ENCODE peak calls at places on chromosome 4, in eight cellular contexts. M is MV-4-11; A is endothelial cell of umbilical vein; C is cerebellum; V is CD4-positive, alpha-beta T cell; S is NCI-H446; J is psoas muscle; L is NCI-H1417. N is an unnamed sample.

GRCh38 chr4:151000747-151001429 is 14.2 kb downstream of the LRBA start:
- DNase-seq in A (no peak), V (no peak), S (no peak), C (no peak), M (no peak), J (no peak), L (no peak), N (no peak)

GRCh38 chr4:13704020-13704419 is 76.5 kb upstream of the BOD1L1 start:
- DNase-seq in M (peak; percentile 90), A (no peak), V (no peak), L (no peak), J (no peak), C (no peak), S (no peak), N (no peak)

GRCh38 chr4:19623866-19624265 is 627.8 kb upstream of the SLIT2 start:
- DNase-seq in V (no peak), M (no peak), S (no peak), A (peak; percentile 3), J (no peak), C (no peak), L (no peak), N (no peak)

GRCh38 chr4:41360214-41360910 is 103.6 kb downstream of the UCHL1 start:
- DNase-seq in A (peak; percentile 70), J (peak; percentile 86), L (peak; percentile 89), C (peak; percentile 71), M (no peak), V (no peak), S (peak; percentile 67), N (peak; percentile 85)

GRCh38 chr4:123945301-123945700 is 548.7 kb downstream of the SPRY1 start:
- DNase-seq in J (no peak), V (no peak), L (no peak), S (no peak), C (no peak), M (no peak), A (no peak), N (no peak)

GRCh38 chr4:107034982-107035710 is 967 bp downstream of the DKK2 start:
- DNase-seq in J (peak; percentile 26), A (peak; percentile 28), C (peak; percentile 18), V (no peak), S (no peak), M (no peak), L (peak; percentile 4), N (no peak)

GRCh38 chr4:134298313-134298712 is 96.7 kb upstream of the PABPC4L start:
- DNase-seq in V (no peak), J (no peak), M (no peak), S (no peak), L (no peak), C (no peak), A (no peak), N (no peak)

GRCh38 chr4:169307581-169307980 is 36.8 kb upstream of the SH3RF1 start:
- DNase-seq in C (no peak), V (no peak), J (no peak), S (no peak), A (no peak), L (peak; percentile 31), M (no peak), N (no peak)

GRCh38 chr4:1150875-1151274 is 21.5 kb downstream of the SPON2 start:
- DNase-seq in S (no peak), A (no peak), V (no peak), J (no peak), M (no peak), L (no peak), C (no peak), N (no peak)

GRCh38 chr4:106914223-106914622 is 121.9 kb downstream of the DKK2 start:
- DNase-seq in V (no peak), A (no peak), C (no peak), L (no peak), S (no peak), J (no peak), M (no peak), N (no peak)

GRCh38 chr4:12963912-12964311 is 520.2 kb downstream of the RAB28 start:
- DNase-seq in M (no peak), L (no peak), S (no peak), A (no peak), V (no peak), J (no peak), C (no peak), N (no peak)

GRCh38 chr4:111506706-111507105 is 638.5 kb upstream of the FAM241A start:
- DNase-seq in V (no peak), J (no peak), A (no peak), C (no peak), L (no peak), M (no peak), S (no peak), N (no peak)

GRCh38 chr4:169745291-169745690 is 12.5 kb downstream of the HPF1 start:
- DNase-seq in L (no peak), S (no peak), V (no peak), J (no peak), M (peak; percentile 21), C (no peak), A (no peak), N (no peak)

GRCh38 chr4:128056396-128056795 is 4.7 kb upstream of the LARP1B start:
- DNase-seq in L (no peak), S (no peak), A (no peak), C (no peak), M (no peak), V (no peak), J (no peak), N (no peak)

GRCh38 chr4:2800691-2801596 is 8.1 kb downstream of the SH3BP2 start:
- DNase-seq in C (no peak), M (peak; percentile 94), L (no peak), J (peak; percentile 74), V (no peak), S (no peak), A (peak; percentile 54), N (peak; percentile 82)

GRCh38 chr4:141636077-141636770 is at the start of gene IL15:
- DNase-seq in A (peak; percentile 74), J (peak; percentile 71), S (no peak), V (peak; percentile 51), L (peak; percentile 91), C (peak; percentile 1), M (no peak), N (peak; percentile 65)

GRCh38 chr4:122777846-122778501 is 45.5 kb downstream of the BBS12 start:
- DNase-seq in M (no peak), J (no peak), V (no peak), L (no peak), C (no peak), A (no peak), S (no peak), N (no peak)

GRCh38 chr4:48047896-48048295 is 31.3 kb downstream of the NIPAL1 start:
- DNase-seq in A (no peak), L (peak; percentile 41), S (no peak), J (no peak), V (no peak), C (no peak), M (no peak), N (peak; percentile 32)